ENCODE peak calls at places on chromosomes 6 and 20, in ten cellular contexts. X is endodermal cell; Y is transverse colon; P is sigmoid colon; G is AG04450; D is CD8-positive, alpha-beta memory T cell; K is effector memory CD4-positive, alpha-beta T cell; W is heart left ventricle; S is Peyer's patch; I is astrocyte. R is an unnamed sample.

GRCh38 chr6:157761926-157762325 is 61.1 kb upstream of the SNX9 start:
- DNase-seq in X (no peak), Y (no peak), P (no peak), G (no peak), D (no peak), K (no peak), W (no peak), S (no peak), I (no peak), R (no peak)

GRCh38 chr20:33915726-33916331 is 77.9 kb upstream of the RALY start:
- DNase-seq in X (peak), Y (peak), P (no peak), G (no peak), D (peak), K (peak), W (no peak), S (peak), I (no peak), R (no peak)

GRCh38 chr6:44456070-44456965 is 68.8 kb downstream of the CDC5L start:
- DNase-seq in X (peak), Y (peak), P (no peak), G (no peak), D (no peak), K (no peak), W (no peak), S (peak), I (peak), R (no peak)

GRCh38 chr6:12543953-12544352 is 172.6 kb upstream of the PHACTR1 start:
- DNase-seq in X (no peak), Y (no peak), P (no peak), G (no peak), D (no peak), K (no peak), W (no peak), S (no peak), I (peak), R (no peak)

GRCh38 chr20:45994761-45995160 is 13.9 kb upstream of the MMP9 start:
- DNase-seq in X (no peak), Y (no peak), P (no peak), G (no peak), D (no peak), K (no peak), W (peak), S (no peak), I (no peak), R (no peak)

GRCh38 chr20:32877507-32877906 is 18.8 kb downstream of the EFCAB8 start:
- DNase-seq in X (no peak), Y (no peak), P (peak), G (peak), D (no peak), K (no peak), W (no peak), S (no peak), I (peak), R (no peak)

GRCh38 chr6:170293881-170294755 is 3.2 kb upstream of the DLL1 start:
- DNase-seq in X (no peak), Y (no peak), P (peak), G (no peak), D (no peak), K (no peak), W (no peak), S (no peak), I (no peak), R (no peak)

GRCh38 chr6:5234869-5235268 is 25.9 kb downstream of the LYRM4 start:
- DNase-seq in X (no peak), Y (no peak), P (no peak), G (no peak), D (no peak), K (no peak), W (no peak), S (no peak), I (no peak), R (no peak)

GRCh38 chr20:25319241-25320034 is 71.2 kb downstream of the ABHD12 start:
- DNase-seq in X (no peak), Y (no peak), P (peak), G (no peak), D (no peak), K (no peak), W (no peak), S (no peak), I (no peak), R (no peak)

GRCh38 chr6:137415127-137415833 is 78.9 kb downstream of the OLIG3 start:
- DNase-seq in X (peak), Y (peak), P (peak), G (peak), D (peak), K (peak), W (peak), S (peak), I (peak), R (no peak)

GRCh38 chr6:148240463-148240845 is 102.2 kb upstream of the SASH1 start:
- DNase-seq in X (no peak), Y (no peak), P (no peak), G (peak), D (no peak), K (no peak), W (peak), S (no peak), I (peak), R (no peak)

GRCh38 chr6:25462235-25462897 is 183.2 kb downstream of the CARMIL1 start:
- DNase-seq in X (no peak), Y (no peak), P (no peak), G (no peak), D (no peak), K (no peak), W (no peak), S (no peak), I (no peak), R (no peak)

GRCh38 chr6:40340957-40341356 is 246.2 kb downstream of the LRFN2 start:
- DNase-seq in X (peak), Y (no peak), P (peak), G (no peak), D (no peak), K (no peak), W (no peak), S (no peak), I (no peak), R (no peak)

GRCh38 chr6:127341471-127342202 is 1.8 kb downstream of the ECHDC1 start:
- DNase-seq in X (no peak), Y (no peak), P (no peak), G (no peak), D (no peak), K (no peak), W (no peak), S (peak), I (no peak), R (no peak)

GRCh38 chr20:46058656-46059281 is 29.8 kb downstream of the SLC12A5 start:
- DNase-seq in X (peak), Y (no peak), P (peak), G (no peak), D (no peak), K (no peak), W (no peak), S (no peak), I (no peak), R (no peak)

GRCh38 chr6:137601471-137601870 is 107.3 kb upstream of the OLIG3 start:
- DNase-seq in X (no peak), Y (no peak), P (no peak), G (no peak), D (no peak), K (no peak), W (no peak), S (no peak), I (no peak), R (no peak)

GRCh38 chr6:1917628-1918371 is 308.1 kb downstream of the FOXC1 start:
- DNase-seq in X (peak), Y (no peak), P (no peak), G (peak), D (no peak), K (no peak), W (no peak), S (no peak), I (peak), R (peak)

GRCh38 chr20:57022306-57022705 is 244.1 kb downstream of the BMP7 start:
- DNase-seq in X (peak), Y (no peak), P (no peak), G (no peak), D (no peak), K (no peak), W (no peak), S (no peak), I (no peak), R (no peak)

GRCh38 chr6:9521152-9521530 is 893.7 kb downstream of the TFAP2A start:
- DNase-seq in X (no peak), Y (no peak), P (no peak), G (no peak), D (no peak), K (no peak), W (no peak), S (no peak), I (no peak), R (no peak)

GRCh38 chr6:157557541-157557940 is 176.6 kb downstream of the ZDHHC14 start:
- DNase-seq in X (no peak), Y (no peak), P (no peak), G (no peak), D (no peak), K (no peak), W (no peak), S (peak), I (no peak), R (no peak)

GRCh38 chr6:16944601-16945000 is 157.2 kb upstream of the STMND1 start:
- DNase-seq in X (no peak), Y (no peak), P (no peak), G (no peak), D (no peak), K (no peak), W (no peak), S (no peak), I (no peak), R (no peak)

GRCh38 chr6:155106456-155107107 is 111.5 kb downstream of the TIAM2 start:
- DNase-seq in X (peak), Y (no peak), P (no peak), G (no peak), D (no peak), K (no peak), W (no peak), S (no peak), I (peak), R (no peak)

GRCh38 chr6:169884158-169884557 is 132.7 kb downstream of the ERMARD start:
- DNase-seq in X (peak), Y (no peak), P (no peak), G (no peak), D (no peak), K (no peak), W (no peak), S (no peak), I (no peak), R (no peak)

GRCh38 chr6:161417712-161418457 is 144.0 kb upstream of the AGPAT4 start:
- DNase-seq in X (peak), Y (no peak), P (peak), G (peak), D (no peak), K (no peak), W (peak), S (no peak), I (peak), R (no peak)

GRCh38 chr20:18377896-18378481 is 88.8 kb downstream of the DZANK1 start:
- DNase-seq in X (no peak), Y (no peak), P (no peak), G (no peak), D (no peak), K (no peak), W (no peak), S (no peak), I (no peak), R (no peak)

GRCh38 chr6:81793811-81794210 is 41.3 kb upstream of the TENT5A start:
- DNase-seq in X (no peak), Y (no peak), P (no peak), G (no peak), D (no peak), K (no peak), W (no peak), S (no peak), I (peak), R (no peak)

GRCh38 chr6:6875818-6876470 is 231.8 kb upstream of the RREB1 start:
- DNase-seq in X (no peak), Y (no peak), P (no peak), G (peak), D (no peak), K (no peak), W (no peak), S (no peak), I (peak), R (peak)

GRCh38 chr20:33191484-33191883 is 23.5 kb downstream of the BPIFA2 start:
- DNase-seq in X (no peak), Y (no peak), P (no peak), G (no peak), D (no peak), K (no peak), W (no peak), S (no peak), I (no peak), R (no peak)

GRCh38 chr6:165556116-165556843 is 106.8 kb downstream of the PDE10A start:
- DNase-seq in X (no peak), Y (no peak), P (no peak), G (no peak), D (no peak), K (no peak), W (no peak), S (no peak), I (peak), R (peak)

GRCh38 chr20:4985658-4986057 is 15.7 kb downstream of the SLC23A2 start:
- DNase-seq in X (no peak), Y (no peak), P (no peak), G (no peak), D (no peak), K (no peak), W (no peak), S (no peak), I (no peak), R (no peak)

GRCh38 chr20:63703471-63703975 is 4.3 kb downstream of the ARFRP1 start:
- DNase-seq in X (no peak), Y (no peak), P (peak), G (no peak), D (no peak), K (no peak), W (no peak), S (no peak), I (no peak), R (no peak)

GRCh38 chr6:82246802-82247633 is 526 bp downstream of the IBTK start:
- DNase-seq in X (peak), Y (peak), P (peak), G (no peak), D (peak), K (no peak), W (peak), S (peak), I (peak), R (no peak)

GRCh38 chr20:24318569-24319352 is 150.7 kb upstream of the SYNDIG1 start:
- DNase-seq in X (no peak), Y (no peak), P (no peak), G (no peak), D (no peak), K (no peak), W (no peak), S (no peak), I (no peak), R (no peak)

GRCh38 chr6:97068211-97068610 is 143.7 kb downstream of the KLHL32 start:
- DNase-seq in X (no peak), Y (no peak), P (no peak), G (peak), D (no peak), K (no peak), W (no peak), S (no peak), I (peak), R (no peak)

GRCh38 chr6:142300758-142301251 is 1.0 kb upstream of the ADGRG6 start:
- DNase-seq in X (peak), Y (peak), P (no peak), G (no peak), D (no peak), K (no peak), W (peak), S (no peak), I (peak), R (peak)

DNA sequence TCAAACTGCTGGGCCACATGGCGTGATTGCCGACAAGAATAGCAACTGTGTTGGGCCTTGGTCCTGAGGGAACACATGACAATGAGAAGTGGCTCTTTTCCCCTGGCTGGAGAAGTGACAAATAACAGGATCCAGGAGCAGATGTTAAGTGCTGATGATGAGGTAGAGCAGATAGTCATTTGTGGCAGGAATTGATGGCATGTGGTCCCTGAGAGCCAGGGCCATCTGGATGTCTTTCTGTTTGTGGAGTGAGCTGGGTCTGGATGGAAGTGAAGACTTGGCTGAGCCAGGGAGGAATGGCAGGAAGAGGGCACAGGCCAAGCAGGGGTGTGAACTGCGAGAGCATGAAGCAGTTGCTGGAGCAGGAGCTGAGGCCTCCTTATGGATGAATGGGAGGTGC is 67.8 kb downstream of the SCAND1 start:
- DNase-seq in X (no peak), Y (no peak), P (no peak), G (no peak), D (no peak), K (no peak), W (peak), S (no peak), I (no peak), R (no peak)
- H3K27ac ChIP-seq in X (no peak), Y (peak), P (peak), G (no peak), D (no peak), K (no peak), W (peak), S (no peak), I (peak), R (no peak)

GRCh38 chr20:47336013-47336754 is 20.3 kb downstream of the ZMYND8 start:
- DNase-seq in X (no peak), Y (peak), P (peak), G (no peak), D (no peak), K (no peak), W (peak), S (no peak), I (peak), R (no peak)
- H3K27ac ChIP-seq in X (peak), Y (peak), P (peak), G (peak), D (no peak), K (no peak), W (peak), S (peak), I (peak), R (peak)

DNA sequence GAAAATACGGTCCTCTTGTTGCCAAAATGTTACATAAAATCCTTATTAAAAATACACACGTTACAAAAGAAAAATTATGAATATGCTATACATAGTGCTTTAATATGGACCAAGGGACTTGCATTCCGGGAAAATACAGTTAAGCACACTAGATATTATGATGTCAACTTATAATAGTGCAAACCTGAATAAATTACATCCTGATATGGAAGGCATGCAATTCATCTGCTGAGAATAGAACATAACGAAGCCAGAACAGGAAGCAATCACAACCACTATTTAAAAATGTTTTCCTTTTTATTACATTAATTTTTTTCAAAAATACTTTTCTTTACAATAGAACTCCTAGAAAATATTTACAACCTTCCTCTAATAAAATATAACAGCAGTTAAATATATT is 7.8 kb upstream of the MRPS10 start:
- DNase-seq in X (no peak), Y (no peak), P (no peak), G (no peak), D (no peak), K (no peak), W (no peak), S (no peak), I (no peak), R (no peak)
- H3K27ac ChIP-seq in X (no peak), Y (peak), P (no peak), G (no peak), D (no peak), K (no peak), W (no peak), S (no peak), I (peak), R (peak)

GRCh38 chr6:346389-347030 is 45.0 kb upstream of the IRF4 start:
- DNase-seq in X (no peak), Y (no peak), P (peak), G (no peak), D (no peak), K (no peak), W (no peak), S (no peak), I (peak), R (no peak)

GRCh38 chr6:348860-349396 is 42.6 kb upstream of the IRF4 start:
- DNase-seq in X (no peak), Y (no peak), P (peak), G (no peak), D (no peak), K (no peak), W (no peak), S (no peak), I (no peak), R (no peak)

GRCh38 chr6:349491-349921 is 42.0 kb upstream of the IRF4 start:
- DNase-seq in X (no peak), Y (no peak), P (no peak), G (no peak), D (no peak), K (no peak), W (no peak), S (no peak), I (no peak), R (no peak)

GRCh38 chr6:347232-347631 is 44.3 kb upstream of the IRF4 start:
- DNase-seq in X (no peak), Y (peak), P (no peak), G (no peak), D (no peak), K (no peak), W (no peak), S (peak), I (no peak), R (no peak)

GRCh38 chr6:347951-348859 is 43.3 kb upstream of the IRF4 start:
- DNase-seq in X (no peak), Y (no peak), P (peak), G (no peak), D (no peak), K (no peak), W (no peak), S (no peak), I (no peak), R (no peak)
- H3K27ac ChIP-seq in X (no peak), Y (no peak), P (no peak), G (no peak), D (no peak), K (no peak), W (no peak), S (peak), I (no peak), R (no peak)

GRCh38 chr6:52042141-52042885 is 45.1 kb downstream of the PKHD1 start:
- DNase-seq in X (no peak), Y (no peak), P (no peak), G (no peak), D (no peak), K (no peak), W (no peak), S (no peak), I (no peak), R (no peak)
- H3K27ac ChIP-seq in X (no peak), Y (no peak), P (no peak), G (no peak), D (no peak), K (no peak), W (no peak), S (no peak), I (no peak), R (no peak)

R was measured in epithelial cell of prostate.